ENCODE peak calls at places on chromosomes 16 and 17, in five cellular contexts. One of them, this sample, is unnamed.

GRCh38 chr16:30656388-30656787 is 1.8 kb upstream of the FBRS start:
- DNase-seq in cardiac septum: no peak
- DNase-seq in fibroblast of lung: no peak
- DNase-seq in activated CD8-positive, alpha-beta memory T cell treated with anti-CD3 and anti-CD28 coated beads, Interleukin-2, amount 50 U/mL, for 48 hours: no peak
- DNase-seq in D341Med: no peak
- DNase-seq in this sample: no peak

GRCh38 chr17:31416503-31416923 is 25.0 kb downstream of the RAB11FIP4 start:
- DNase-seq in activated CD8-positive, alpha-beta memory T cell treated with anti-CD3 and anti-CD28 coated beads, Interleukin-2, amount 50 U/mL, for 48 hours: no peak
- DNase-seq in fibroblast of lung: no peak
- DNase-seq in D341Med: no peak
- DNase-seq in cardiac septum: no peak
- DNase-seq in this sample: peak

GRCh38 chr17:1089915-1090314 is 89.9 kb downstream of the ABR start:
- DNase-seq in cardiac septum: no peak
- DNase-seq in D341Med: no peak
- DNase-seq in fibroblast of lung: peak
- DNase-seq in activated CD8-positive, alpha-beta memory T cell treated with anti-CD3 and anti-CD28 coated beads, Interleukin-2, amount 50 U/mL, for 48 hours: no peak
- DNase-seq in this sample: no peak

GRCh38 chr17:73715714-73716113 is 71.5 kb upstream of the SDK2 start:
- DNase-seq in D341Med: no peak
- DNase-seq in cardiac septum: no peak
- DNase-seq in fibroblast of lung: no peak
- DNase-seq in activated CD8-positive, alpha-beta memory T cell treated with anti-CD3 and anti-CD28 coated beads, Interleukin-2, amount 50 U/mL, for 48 hours: no peak
- DNase-seq in this sample: no peak

GRCh38 chr17:4768281-4768680 is 3.4 kb upstream of the TM4SF5 start:
- DNase-seq in cardiac septum: no peak
- DNase-seq in activated CD8-positive, alpha-beta memory T cell treated with anti-CD3 and anti-CD28 coated beads, Interleukin-2, amount 50 U/mL, for 48 hours: no peak
- DNase-seq in fibroblast of lung: no peak
- DNase-seq in D341Med: no peak
- DNase-seq in this sample: no peak

GRCh38 chr17:65278050-65278819 is 141.1 kb downstream of the RGS9 start:
- DNase-seq in fibroblast of lung: peak
- DNase-seq in cardiac septum: no peak
- DNase-seq in D341Med: peak
- DNase-seq in activated CD8-positive, alpha-beta memory T cell treated with anti-CD3 and anti-CD28 coated beads, Interleukin-2, amount 50 U/mL, for 48 hours: peak
- DNase-seq in this sample: no peak

GRCh38 chr17:75970011-75970523 is 8.9 kb downstream of the ACOX1 start:
- DNase-seq in fibroblast of lung: no peak
- DNase-seq in cardiac septum: no peak
- DNase-seq in D341Med: no peak
- DNase-seq in activated CD8-positive, alpha-beta memory T cell treated with anti-CD3 and anti-CD28 coated beads, Interleukin-2, amount 50 U/mL, for 48 hours: no peak
- DNase-seq in this sample: peak

GRCh38 chr16:143456-143855 is 5.0 kb upstream of the NPRL3 start:
- DNase-seq in D341Med: no peak
- DNase-seq in cardiac septum: no peak
- DNase-seq in activated CD8-positive, alpha-beta memory T cell treated with anti-CD3 and anti-CD28 coated beads, Interleukin-2, amount 50 U/mL, for 48 hours: no peak
- DNase-seq in fibroblast of lung: peak
- DNase-seq in this sample: no peak

GRCh38 chr17:68292689-68293040 is 1.4 kb downstream of the ARSG start:
- DNase-seq in D341Med: no peak
- DNase-seq in fibroblast of lung: no peak
- DNase-seq in activated CD8-positive, alpha-beta memory T cell treated with anti-CD3 and anti-CD28 coated beads, Interleukin-2, amount 50 U/mL, for 48 hours: no peak
- DNase-seq in cardiac septum: no peak
- DNase-seq in this sample: no peak

GRCh38 chr16:24538756-24539294 is 541 bp upstream of the RBBP6 start:
- DNase-seq in activated CD8-positive, alpha-beta memory T cell treated with anti-CD3 and anti-CD28 coated beads, Interleukin-2, amount 50 U/mL, for 48 hours: no peak
- DNase-seq in cardiac septum: no peak
- DNase-seq in fibroblast of lung: no peak
- DNase-seq in D341Med: no peak
- DNase-seq in this sample: no peak

GRCh38 chr17:12727076-12727750 is 61.5 kb downstream of the MYOCD start:
- DNase-seq in cardiac septum: no peak
- DNase-seq in fibroblast of lung: peak
- DNase-seq in D341Med: no peak
- DNase-seq in activated CD8-positive, alpha-beta memory T cell treated with anti-CD3 and anti-CD28 coated beads, Interleukin-2, amount 50 U/mL, for 48 hours: no peak
- DNase-seq in this sample: no peak

GRCh38 chr17:34692932-34693331 is 113.5 kb downstream of the TMEM132E start:
- DNase-seq in D341Med: no peak
- DNase-seq in cardiac septum: no peak
- DNase-seq in fibroblast of lung: no peak
- DNase-seq in activated CD8-positive, alpha-beta memory T cell treated with anti-CD3 and anti-CD28 coated beads, Interleukin-2, amount 50 U/mL, for 48 hours: no peak
- DNase-seq in this sample: no peak

GRCh38 chr16:55569025-55569424 is 2.5 kb downstream of the CAPNS2 start:
- DNase-seq in cardiac septum: no peak
- DNase-seq in fibroblast of lung: peak
- DNase-seq in D341Med: no peak
- DNase-seq in activated CD8-positive, alpha-beta memory T cell treated with anti-CD3 and anti-CD28 coated beads, Interleukin-2, amount 50 U/mL, for 48 hours: no peak
- DNase-seq in this sample: peak

GRCh38 chr17:17001874-17002520 is 30.1 kb upstream of the TNFRSF13B start:
- DNase-seq in activated CD8-positive, alpha-beta memory T cell treated with anti-CD3 and anti-CD28 coated beads, Interleukin-2, amount 50 U/mL, for 48 hours: peak
- DNase-seq in D341Med: peak
- DNase-seq in cardiac septum: peak
- DNase-seq in fibroblast of lung: peak
- DNase-seq in this sample: peak

GRCh38 chr17:20852541-20853370 is 190.1 kb downstream of the USP22 start:
- DNase-seq in cardiac septum: no peak
- DNase-seq in D341Med: peak
- DNase-seq in activated CD8-positive, alpha-beta memory T cell treated with anti-CD3 and anti-CD28 coated beads, Interleukin-2, amount 50 U/mL, for 48 hours: peak
- DNase-seq in fibroblast of lung: peak
- DNase-seq in this sample: peak

GRCh38 chr16:58503166-58503862 is 3.4 kb downstream of the NDRG4 start:
- DNase-seq in fibroblast of lung: no peak
- DNase-seq in activated CD8-positive, alpha-beta memory T cell treated with anti-CD3 and anti-CD28 coated beads, Interleukin-2, amount 50 U/mL, for 48 hours: no peak
- DNase-seq in cardiac septum: peak
- DNase-seq in D341Med: no peak
- DNase-seq in this sample: no peak

GRCh38 chr17:19533036-19533717 is 477 bp upstream of the SLC47A1 start:
- DNase-seq in fibroblast of lung: no peak
- DNase-seq in D341Med: no peak
- DNase-seq in cardiac septum: no peak
- DNase-seq in activated CD8-positive, alpha-beta memory T cell treated with anti-CD3 and anti-CD28 coated beads, Interleukin-2, amount 50 U/mL, for 48 hours: no peak
- DNase-seq in this sample: no peak

GRCh38 chr16:8571061-8571596 is 19.2 kb downstream of the TMEM114 start:
- DNase-seq in D341Med: no peak
- DNase-seq in cardiac septum: no peak
- DNase-seq in activated CD8-positive, alpha-beta memory T cell treated with anti-CD3 and anti-CD28 coated beads, Interleukin-2, amount 50 U/mL, for 48 hours: no peak
- DNase-seq in fibroblast of lung: peak
- DNase-seq in this sample: no peak

GRCh38 chr17:14859521-14859920 is 405.6 kb downstream of the PMP22 start:
- DNase-seq in fibroblast of lung: no peak
- DNase-seq in D341Med: no peak
- DNase-seq in cardiac septum: no peak
- DNase-seq in activated CD8-positive, alpha-beta memory T cell treated with anti-CD3 and anti-CD28 coated beads, Interleukin-2, amount 50 U/mL, for 48 hours: no peak
- DNase-seq in this sample: no peak

GRCh38 chr17:73613271-73613941 is 30.8 kb downstream of the SDK2 start:
- DNase-seq in fibroblast of lung: no peak
- DNase-seq in activated CD8-positive, alpha-beta memory T cell treated with anti-CD3 and anti-CD28 coated beads, Interleukin-2, amount 50 U/mL, for 48 hours: no peak
- DNase-seq in D341Med: peak
- DNase-seq in cardiac septum: no peak
- DNase-seq in this sample: no peak

GRCh38 chr17:38528101-38528500 is 77.7 kb downstream of the SRCIN1 start:
- DNase-seq in D341Med: no peak
- DNase-seq in activated CD8-positive, alpha-beta memory T cell treated with anti-CD3 and anti-CD28 coated beads, Interleukin-2, amount 50 U/mL, for 48 hours: no peak
- DNase-seq in fibroblast of lung: no peak
- DNase-seq in cardiac septum: no peak
- DNase-seq in this sample: no peak